ENCODE peak calls at places on chromosomes 12 and 14, in six cellular contexts. I is A549, A is HepG2, J is K562, O is endothelial cell of umbilical vein, K is GM12878. B is an unnamed sample.

GRCh38 chr14:92531151-92531873 is 17.7 kb downstream of the RIN3 start:
- DNase-seq in O (no peak), A (no peak), J (no peak), I (no peak), K (no peak), B (peak; percentile 85)

GRCh38 chr12:32039341-32039740 is 67.3 kb upstream of the BICD1 start:
- DNase-seq in I (no peak), J (peak; percentile 51), A (no peak), K (no peak), O (no peak), B (no peak)

GRCh38 chr14:92524603-92525185 is 11.1 kb downstream of the RIN3 start:
- DNase-seq in J (no peak), I (no peak), K (no peak), O (no peak), A (no peak), B (peak; percentile 89)

GRCh38 chr12:12645485-12645884 is 33.8 kb downstream of the CREBL2 start:
- DNase-seq in J (peak; percentile 45), K (no peak), O (peak; percentile 6), A (peak; percentile 64), I (peak; percentile 44), B (peak; percentile 40)

GRCh38 chr14:96053600-96054381 is 14.6 kb downstream of the C14orf132 start:
- DNase-seq in K (no peak), A (no peak), O (no peak), I (peak; percentile 24), J (no peak), B (no peak)

GRCh38 chr12:112616469-112617190 is 174.9 kb upstream of the RPH3A start:
- DNase-seq in O (no peak), A (no peak), I (no peak), K (no peak), J (no peak), B (no peak)

GRCh38 chr12:39230086-39230485 is 212.8 kb downstream of the KIF21A start:
- DNase-seq in O (peak; percentile 26), A (no peak), J (no peak), K (no peak), I (peak; percentile 12), B (no peak)

GRCh38 chr12:49400304-49400703 is 33.0 kb downstream of the SPATS2 start:
- DNase-seq in O (no peak), A (no peak), K (no peak), J (no peak), I (no peak), B (no peak)

GRCh38 chr14:51823706-51824105 is 36.7 kb upstream of the GNG2 start:
- DNase-seq in O (no peak), J (no peak), I (no peak), A (no peak), K (no peak), B (no peak)

GRCh38 chr12:57983150-57983857 is 41.9 kb downstream of the ATP23 start:
- DNase-seq in K (no peak), I (peak; percentile 68), O (peak; percentile 72), J (peak; percentile 14), A (peak; percentile 12), B (peak; percentile 64)

GRCh38 chr14:104865631-104866441 is 768 bp downstream of the CEP170B start:
- DNase-seq in A (no peak), O (peak; percentile 65), J (peak; percentile 68), K (no peak), I (peak; percentile 58), B (peak; percentile 27)

GRCh38 chr12:3367750-3368444 is 123.1 kb upstream of the PRMT8 start:
- DNase-seq in A (no peak), I (no peak), K (no peak), O (no peak), J (no peak), B (no peak)

GRCh38 chr14:42002139-42002538 is 395.5 kb downstream of the LRFN5 start:
- DNase-seq in K (no peak), O (no peak), J (no peak), I (no peak), A (no peak), B (no peak)

GRCh38 chr14:23469906-23470403 is 452 bp downstream of the NGDN start:
- DNase-seq in J (no peak), I (no peak), A (no peak), O (no peak), K (no peak), B (no peak)

GRCh38 chr14:93811611-93812010 is 23.3 kb upstream of the PRIMA1 start:
- DNase-seq in A (no peak), K (no peak), O (no peak), I (no peak), J (no peak), B (no peak)

DNA sequence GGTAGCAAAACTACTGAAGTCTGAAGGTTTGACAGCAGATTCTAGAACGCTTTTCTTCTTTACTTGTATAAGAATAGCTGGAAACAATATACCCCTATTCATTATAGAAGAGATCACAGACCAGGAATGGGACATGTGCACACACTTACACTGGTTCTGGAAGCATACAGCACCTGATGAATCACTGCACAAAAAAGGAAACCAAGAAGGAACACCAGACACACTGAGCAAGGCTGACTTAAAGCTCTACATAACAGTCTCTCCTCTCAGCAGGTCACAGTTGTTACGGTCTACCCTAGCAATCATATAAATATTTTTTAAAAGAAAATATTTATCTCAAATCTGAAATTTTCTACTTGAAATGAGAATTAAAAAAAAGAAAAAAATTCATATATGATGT is 13.5 kb downstream of the ATP2B1 start:
- DNase-seq in K (no peak), I (no peak), J (no peak), O (peak; percentile 38), A (no peak), B (no peak)
- TF ChIP-seq MYC in K (no peak), I (no peak), J (no peak), O (no peak), A (no peak), B (no peak)

DNA sequence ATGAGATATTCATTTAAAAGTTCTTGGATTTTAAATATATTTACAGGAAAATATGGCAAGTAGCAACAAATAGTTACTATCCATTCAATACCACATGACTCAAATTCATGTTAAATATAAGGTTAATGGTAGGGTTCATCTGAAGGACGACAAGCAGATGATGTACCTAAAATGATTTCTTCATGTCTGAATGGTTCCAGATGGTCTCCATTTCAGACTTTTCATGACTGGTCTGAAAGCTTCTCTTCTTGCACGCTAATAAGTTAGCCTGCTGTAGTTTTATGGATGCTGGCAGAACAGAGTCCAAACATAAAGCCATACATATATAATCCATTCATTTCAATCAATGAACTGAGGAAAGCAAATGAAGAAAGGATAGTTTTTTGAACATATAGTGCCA is 257.0 kb upstream of the MGAT4C start:
- DNase-seq in A (no peak), I (no peak), J (no peak), O (no peak), K (no peak), B (no peak)
- TF ChIP-seq MYC in A (no peak), I (no peak), J (no peak), O (no peak), K (no peak), B (no peak)

DNA sequence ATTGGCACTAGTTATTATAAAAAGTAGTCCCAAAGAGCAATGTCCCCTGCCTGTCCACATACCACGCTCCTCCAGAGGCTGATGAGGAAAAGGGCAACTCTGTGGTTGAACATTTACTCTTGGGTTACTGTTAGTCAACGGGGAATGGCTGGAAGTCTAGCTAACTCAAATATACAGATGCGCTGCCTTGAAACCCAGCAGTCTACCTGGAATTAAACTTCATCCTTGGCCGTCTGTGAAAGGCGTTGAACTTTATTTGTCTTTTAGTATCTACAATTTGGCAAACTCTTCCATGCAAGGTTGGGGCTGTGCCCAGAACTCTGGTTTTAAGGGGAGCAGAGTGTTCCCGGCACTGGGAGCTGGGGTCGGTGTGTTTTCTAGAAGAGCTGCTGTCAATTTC is 3.9 kb upstream of the MEG3 start:
- DNase-seq in J (no peak), A (peak; percentile 84), O (no peak), I (no peak), K (no peak), B (no peak)
- TF ChIP-seq MYC in J (no peak), A (no peak), O (no peak), I (no peak), K (no peak), B (no peak)

GRCh38 chr14:49892636-49893308 is at the start of gene ARF6:
- DNase-seq in I (peak; percentile 98), J (peak; percentile 88), K (peak; percentile 81), A (peak; percentile 93), O (peak; percentile 97), B (peak; percentile 98)

GRCh38 chr14:49896956-49897355 is 4.1 kb downstream of the ARF6 start:
- DNase-seq in A (no peak), J (no peak), K (no peak), I (no peak), O (no peak), B (peak; percentile 65)

GRCh38 chr14:49895480-49895879 is 2.6 kb downstream of the ARF6 start:
- DNase-seq in K (no peak), O (no peak), I (no peak), A (no peak), J (no peak), B (peak; percentile 28)

GRCh38 chr14:49892301-49892635 is 614 bp upstream of the ARF6 start:
- DNase-seq in A (peak; percentile 80), J (no peak), O (peak; percentile 83), I (peak; percentile 91), K (peak; percentile 60), B (peak; percentile 85)

DNA sequence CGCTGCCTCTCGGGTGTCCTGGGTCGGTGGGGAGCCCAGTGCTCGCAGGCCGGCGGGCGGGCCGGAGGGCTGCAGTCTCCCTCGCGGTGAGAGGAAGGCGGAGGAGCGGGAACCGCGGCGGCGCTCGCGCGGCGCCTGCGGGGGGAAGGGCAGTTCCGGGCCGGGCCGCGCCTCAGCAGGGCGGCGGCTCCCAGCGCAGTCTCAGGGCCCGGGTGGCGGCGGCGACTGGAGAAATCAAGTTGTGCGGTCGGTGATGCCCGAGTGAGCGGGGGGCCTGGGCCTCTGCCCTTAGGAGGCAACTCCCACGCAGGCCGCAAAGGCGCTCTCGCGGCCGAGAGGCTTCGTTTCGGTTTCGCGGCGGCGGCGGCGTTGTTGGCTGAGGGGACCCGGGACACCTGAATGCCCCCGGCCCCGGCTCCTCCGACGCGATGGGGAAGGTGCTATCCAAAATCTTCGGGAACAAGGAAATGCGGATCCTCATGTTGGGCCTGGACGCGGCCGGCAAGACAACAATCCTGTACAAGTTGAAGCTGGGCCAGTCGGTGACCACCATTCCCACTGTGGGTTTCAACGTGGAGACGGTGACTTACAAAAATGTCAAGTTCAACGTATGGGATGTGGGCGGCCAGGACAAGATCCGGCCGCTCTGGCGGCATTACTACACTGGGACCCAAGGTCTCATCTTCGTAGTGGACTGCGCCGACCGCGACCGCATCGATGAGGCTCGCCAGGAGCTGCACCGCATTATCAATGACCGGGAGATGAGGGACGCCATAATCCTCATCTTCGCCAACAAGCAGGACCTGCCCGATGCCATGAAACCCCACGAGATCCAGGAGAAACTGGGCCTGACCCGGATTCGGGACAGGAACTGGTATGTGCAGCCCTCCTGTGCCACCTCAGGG is 679 bp downstream of the ARF6 start:
- DNase-seq in O (peak; percentile 42), I (peak; percentile 53), A (no peak), J (peak; percentile 68), K (no peak), B (peak; percentile 85)
- TF ChIP-seq MYC in O (no peak), I (no peak), A (no peak), J (no peak), K (peak; percentile 27), B (no peak)

GRCh38 chr14:25086081-25086480 is 36.1 kb upstream of the STXBP6 start:
- DNase-seq in I (no peak), O (no peak), K (no peak), J (no peak), A (no peak), B (no peak)
- TF ChIP-seq MYC in I (no peak), O (no peak), K (no peak), J (no peak), A (no peak), B (no peak)